ENCODE peak calls at places on chromosomes 2 and 18, in five cellular contexts. C, I, T, F and B are unnamed samples.

GRCh38 chr2:235168174-235168979 is 216.6 kb downstream of the SH3BP4 start:
- DNase-seq in I (no peak), T (no peak), C (no peak), F (peak), B (no peak)

GRCh38 chr2:201349601-201350000 is 7.5 kb downstream of the FLACC1 start:
- DNase-seq in F (no peak), T (no peak), C (no peak), I (no peak), B (no peak)

GRCh38 chr2:11100130-11100529 is 55.1 kb upstream of the SLC66A3 start:
- DNase-seq in F (no peak), I (no peak), C (no peak), T (no peak), B (no peak)

GRCh38 chr2:127810156-127810636 is 775 bp downstream of the WDR33 start:
- DNase-seq in C (no peak), I (no peak), T (no peak), F (peak), B (peak)

GRCh38 chr2:17355608-17356329 is 162.5 kb downstream of the RAD51AP2 start:
- DNase-seq in T (no peak), C (no peak), I (no peak), F (no peak), B (no peak)

GRCh38 chr2:167190053-167190452 is 301.8 kb downstream of the XIRP2 start:
- DNase-seq in I (peak), C (peak), F (no peak), T (peak), B (peak)

GRCh38 chr2:237500681-237501424 is 13.8 kb downstream of the MLPH start:
- DNase-seq in T (no peak), F (no peak), C (peak), I (peak), B (peak)

GRCh38 chr18:59509477-59510173 is 150.6 kb upstream of the LMAN1 start:
- DNase-seq in C (no peak), F (no peak), I (no peak), T (no peak), B (no peak)

GRCh38 chr2:98560256-98560771 is 48.0 kb downstream of the COA5 start:
- DNase-seq in F (peak), C (peak), T (no peak), I (peak), B (peak)

GRCh38 chr2:201118121-201118956 is 2.4 kb downstream of the CFLAR start:
- DNase-seq in I (peak), T (peak), F (peak), C (no peak), B (peak)

GRCh38 chr2:144320491-144320890 is 199.4 kb downstream of the ZEB2 start:
- DNase-seq in I (peak), T (no peak), C (no peak), F (no peak), B (peak)

GRCh38 chr2:194003911-194004310 is 1653.1 kb upstream of the SLC39A10 start:
- DNase-seq in I (no peak), C (no peak), T (no peak), F (no peak), B (no peak)

GRCh38 chr2:181112916-181113315 is 132.5 kb downstream of the UBE2E3 start:
- DNase-seq in C (no peak), F (no peak), I (no peak), T (no peak), B (no peak)

GRCh38 chr2:40458271-40458794 is 6.4 kb upstream of the SLC8A1 start:
- DNase-seq in F (no peak), T (peak), I (no peak), C (no peak), B (no peak)

GRCh38 chr2:136112317-136112891 is 5.5 kb downstream of the CXCR4 start:
- DNase-seq in F (no peak), I (no peak), T (no peak), C (no peak), B (no peak)

GRCh38 chr2:37730037-37730813 is 58.8 kb upstream of the CDC42EP3 start:
- DNase-seq in C (no peak), F (no peak), I (no peak), T (no peak), B (no peak)

GRCh38 chr2:176281267-176281666 is 12.0 kb downstream of the MTX2 start:
- DNase-seq in C (peak), I (peak), F (no peak), T (no peak), B (peak)

GRCh38 chr2:119730598-119731278 is 29.0 kb upstream of the PTPN4 start:
- DNase-seq in I (no peak), F (peak), T (no peak), C (no peak), B (no peak)

GRCh38 chr18:11689031-11689971 is at the start of gene GNAL:
- DNase-seq in I (peak), F (peak), C (peak), T (peak), B (peak)

GRCh38 chr18:51275712-51276473 is 78.4 kb upstream of the MEX3C start:
- DNase-seq in I (no peak), C (no peak), T (no peak), F (peak), B (no peak)

GRCh38 chr2:46451131-46451711 is 28.1 kb upstream of the TMEM247 start:
- DNase-seq in T (no peak), F (no peak), I (peak), C (no peak), B (no peak)

GRCh38 chr18:9446839-9447238 is 28.5 kb upstream of the RALBP1 start:
- DNase-seq in F (no peak), I (peak), T (no peak), C (no peak), B (no peak)

GRCh38 chr2:68936462-68936861 is 16.2 kb downstream of the GKN2 start:
- DNase-seq in F (no peak), C (no peak), T (no peak), I (peak), B (peak)

GRCh38 chr2:112814278-112814677 is 22.3 kb downstream of the IL1B start:
- DNase-seq in F (no peak), T (no peak), I (peak), C (no peak), B (no peak)

GRCh38 chr2:132373391-132374135 is 43.0 kb upstream of the GPR39 start:
- DNase-seq in F (no peak), I (no peak), T (no peak), C (no peak), B (no peak)

GRCh38 chr2:190123956-190124355 is 61.4 kb upstream of the MSTN start:
- DNase-seq in C (peak), F (no peak), I (no peak), T (no peak), B (no peak)

GRCh38 chr18:33495278-33495677 is 54.8 kb upstream of the CCDC178 start:
- DNase-seq in F (peak), C (peak), T (peak), I (no peak), B (peak)

GRCh38 chr18:72235422-72235821 is 308.7 kb downstream of the CBLN2 start:
- DNase-seq in C (no peak), F (no peak), T (peak), I (no peak), B (peak)

GRCh38 chr18:60053747-60054304 is 154.0 kb downstream of the PMAIP1 start:
- DNase-seq in C (peak), T (no peak), I (peak), F (no peak), B (peak)

GRCh38 chr2:209425082-209426071 is 1.5 kb downstream of the MAP2 start:
- DNase-seq in T (peak), C (peak), F (peak), I (peak), B (peak)

GRCh38 chr2:30239308-30240161 is 8.2 kb downstream of the LBH start:
- DNase-seq in F (peak), T (peak), C (no peak), I (peak), B (peak)

GRCh38 chr2:74525717-74526648 is at the start of gene DQX1:
- DNase-seq in F (no peak), C (no peak), T (no peak), I (no peak), B (no peak)

GRCh38 chr2:26561918-26562810 is 79.0 kb downstream of the CIB4 start:
- DNase-seq in F (peak), C (no peak), I (no peak), T (peak), B (peak)

GRCh38 chr2:60104514-60105501 is 448.6 kb downstream of the BCL11A start:
- DNase-seq in T (no peak), C (no peak), I (no peak), F (no peak), B (peak)

GRCh38 chr2:2022941-2023586 is 278.7 kb upstream of the PXDN start:
- DNase-seq in C (no peak), F (no peak), T (no peak), I (no peak), B (peak)

GRCh38 chr2:20425371-20425881 is 21.4 kb upstream of the RHOB start:
- DNase-seq in T (no peak), F (no peak), I (peak), C (no peak), B (peak)

GRCh38 chr2:238287702-238288649 is at the start of gene PER2:
- DNase-seq in I (peak), F (peak), C (peak), T (peak), B (peak)